ENCODE peak calls at places on chromosome 22, in ten cellular contexts. B is BE2C; K is fibroblast of lung; A is cardiac muscle cell; V is kidney; M is spleen; N is heart left ventricle; U is CD4-positive, alpha-beta memory T cell; J is psoas muscle; W is left ventricle myocardium inferior. Z is an unnamed sample.

GRCh38 chr22:41822289-41823057 is 10.4 kb upstream of the SREBF2 start:
- DNase-seq in B (no peak), K (peak; percentile 81), A (peak; percentile 63), V (no peak), M (no peak), N (no peak), U (peak; percentile 76), J (no peak), W (no peak), Z (no peak)

GRCh38 chr22:17384612-17385345 is 15.5 kb downstream of the CECR2 start:
- DNase-seq in B (no peak), K (no peak), A (no peak), V (no peak), M (no peak), N (no peak), U (no peak), J (no peak), W (no peak), Z (no peak)

GRCh38 chr22:20624161-20624616 is 116.8 kb downstream of the MED15 start:
- DNase-seq in B (no peak), K (peak; percentile 16), A (peak; percentile 6), V (no peak), M (no peak), N (no peak), U (no peak), J (peak; percentile 12), W (no peak), Z (no peak)

GRCh38 chr22:47044722-47045545 is 282.5 kb downstream of the TBC1D22A start:
- DNase-seq in B (no peak), K (no peak), A (no peak), V (peak; percentile 59), M (peak; percentile 52), N (peak; percentile 9), U (no peak), J (peak; percentile 19), W (no peak), Z (peak; percentile 28)

GRCh38 chr22:43853328-43853931 is 8.9 kb downstream of the SULT4A1 start:
- DNase-seq in B (no peak), K (no peak), A (no peak), V (peak; percentile 41), M (peak; percentile 72), N (no peak), U (no peak), J (peak; percentile 50), W (no peak), Z (no peak)

GRCh38 chr22:32661296-32661695 is 140.2 kb upstream of the TIMP3 start:
- DNase-seq in B (no peak), K (peak; percentile 96), A (peak; percentile 93), V (peak; percentile 80), M (no peak), N (peak; percentile 83), U (no peak), J (peak; percentile 79), W (peak; percentile 82), Z (no peak)

GRCh38 chr22:21044931-21045584 is 688 bp upstream of the LRRC74B start:
- DNase-seq in B (peak; percentile 89), K (peak; percentile 64), A (peak; percentile 71), V (peak; percentile 69), M (peak; percentile 79), N (peak; percentile 48), U (no peak), J (peak; percentile 86), W (no peak), Z (peak; percentile 46)

GRCh38 chr22:30240541-30241417 is 5.8 kb downstream of the LIF start:
- DNase-seq in B (no peak), K (no peak), A (no peak), V (no peak), M (no peak), N (no peak), U (no peak), J (no peak), W (no peak), Z (no peak)

GRCh38 chr22:23279781-23280180 is 99.5 kb downstream of the BCR start:
- DNase-seq in B (no peak), K (peak; percentile 40), A (no peak), V (no peak), M (no peak), N (no peak), U (no peak), J (no peak), W (no peak), Z (no peak)

GRCh38 chr22:42163515-42163914 is 32.9 kb upstream of the CYP2D6 start:
- DNase-seq in B (no peak), K (no peak), A (no peak), V (no peak), M (no peak), N (no peak), U (no peak), J (no peak), W (no peak), Z (no peak)

GRCh38 chr22:36853407-36854099 is 7.3 kb upstream of the NCF4 start:
- DNase-seq in B (peak; percentile 81), K (peak; percentile 18), A (peak; percentile 72), V (peak; percentile 88), M (peak; percentile 96), N (peak; percentile 73), U (peak; percentile 86), J (peak; percentile 84), W (peak; percentile 65), Z (peak; percentile 88)

GRCh38 chr22:43296279-43296902 is 46.8 kb downstream of the SCUBE1 start:
- DNase-seq in B (no peak), K (no peak), A (no peak), V (no peak), M (no peak), N (no peak), U (no peak), J (no peak), W (no peak), Z (no peak)

DNA sequence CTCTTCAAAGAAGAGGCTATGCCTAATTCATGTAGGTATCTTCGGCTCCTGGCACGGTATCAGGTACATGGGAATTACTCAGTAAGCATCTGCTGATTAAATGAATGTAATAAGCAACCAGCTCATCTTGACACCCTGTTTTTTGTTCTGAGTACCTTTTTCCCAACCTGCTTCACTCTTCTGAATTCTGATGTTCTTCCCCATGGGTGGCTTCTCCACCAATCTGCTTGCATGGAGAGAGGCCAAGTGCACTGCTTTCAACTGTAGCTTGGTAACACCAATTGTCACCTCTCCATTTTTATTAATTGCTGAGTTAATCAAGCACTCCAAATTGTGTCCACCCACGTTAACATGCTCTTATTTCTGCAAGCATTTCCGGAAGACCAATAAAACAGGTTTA is 40.5 kb downstream of the LARGE1 start:
- DNase-seq in B (no peak), K (no peak), A (no peak), V (no peak), M (no peak), N (no peak), U (no peak), J (no peak), W (no peak), Z (no peak)
- H3K9me3 ChIP-seq in B (no peaks in the 10 kb centered on the region), K (no peaks in the 10 kb centered on the region), A (no peaks in the 10 kb centered on the region), V (no peaks in the 10 kb centered on the region), M (no peaks in the 10 kb centered on the region), N (no peaks in the 10 kb centered on the region), U (no peaks in the 10 kb centered on the region), J (no peaks in the 10 kb centered on the region), W (no peaks in the 10 kb centered on the region), Z (no peaks in the 10 kb centered on the region)

DNA sequence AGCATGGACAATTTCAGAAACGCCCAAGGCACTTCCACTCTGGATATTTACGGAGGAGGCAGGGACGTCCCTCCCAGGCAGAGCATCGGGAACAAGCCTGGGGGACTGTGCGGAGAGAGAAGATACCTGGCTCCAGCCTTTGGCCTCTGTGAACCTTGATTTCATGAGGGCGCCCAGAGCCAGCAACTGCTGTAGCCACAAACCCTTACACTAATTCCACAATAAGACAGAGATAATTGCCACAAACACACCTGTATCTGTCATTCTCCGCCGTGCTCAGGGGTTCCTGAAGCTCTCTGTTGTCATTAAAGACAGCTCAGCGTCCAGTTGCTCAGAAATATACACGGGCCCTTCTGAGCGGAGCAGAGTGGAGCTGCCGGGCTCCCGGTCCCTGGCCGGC is 1292.1 kb downstream of the TBC1D22A start:
- DNase-seq in B (no peak), K (no peak), A (no peak), V (no peak), M (no peak), N (no peak), U (no peak), J (no peak), W (no peak), Z (no peak)
- H3K9me3 ChIP-seq in B (no peaks in the 10 kb centered on the region), K (no peaks in the 10 kb centered on the region), A (no peaks in the 10 kb centered on the region), V (no peaks in the 10 kb centered on the region), M (no peaks in the 10 kb centered on the region), N (no peaks in the 10 kb centered on the region), U (no peaks in the 10 kb centered on the region), J (no peaks in the 10 kb centered on the region), W (peaks cover 11% of the 10 kb centered on the region), Z (no peaks in the 10 kb centered on the region)

DNA sequence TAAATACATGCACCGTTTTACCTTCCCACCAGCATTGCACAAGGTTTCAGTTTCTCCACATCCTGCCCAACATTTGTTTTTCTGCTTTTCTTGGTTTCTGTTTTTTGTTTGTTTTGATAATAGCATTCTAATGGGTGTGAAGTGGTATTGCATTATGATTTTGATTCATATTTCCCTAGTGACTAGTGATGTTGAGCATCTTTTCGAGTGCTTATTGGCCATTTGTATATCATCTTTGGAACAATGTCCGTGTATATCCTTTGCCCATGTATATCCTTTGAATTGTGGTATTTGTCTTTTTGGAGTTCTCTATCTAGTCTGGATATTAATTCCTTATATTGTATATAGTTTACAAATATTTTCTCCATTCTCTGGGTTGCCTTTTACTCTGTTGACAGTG is 2914.8 kb upstream of the OR11H1 start:
- DNase-seq in B (no peak), K (no peak), A (no peak), V (no peak), M (no peak), N (no peak), U (no peak), J (no peak), W (no peak), Z (no peak)
- H3K9me3 ChIP-seq in B (no peaks in the 10 kb centered on the region), K (no peaks in the 10 kb centered on the region), A (no peaks in the 10 kb centered on the region), V (no peaks in the 10 kb centered on the region), M (peaks cover 19% of the 10 kb centered on the region), N (peaks cover 3% of the 10 kb centered on the region), U (no peaks in the 10 kb centered on the region), J (peaks cover 5% of the 10 kb centered on the region), W (peaks cover 36% of the 10 kb centered on the region), Z (peaks cover 10% of the 10 kb centered on the region)

GRCh38 chr22:45672564-45673481 is 1.2 kb downstream of the ATXN10 start:
- DNase-seq in B (peak; percentile 49), K (no peak), A (no peak), V (no peak), M (no peak), N (peak; percentile 33), U (no peak), J (no peak), W (no peak), Z (no peak)

GRCh38 chr22:45671051-45671782 is 417 bp upstream of the ATXN10 start:
- DNase-seq in B (peak; percentile 23), K (no peak), A (no peak), V (no peak), M (peak; percentile 75), N (peak; percentile 78), U (no peak), J (peak; percentile 55), W (no peak), Z (no peak)

GRCh38 chr22:45676024-45676423 is 4.4 kb downstream of the ATXN10 start:
- DNase-seq in B (no peak), K (no peak), A (no peak), V (no peak), M (no peak), N (no peak), U (no peak), J (no peak), W (no peak), Z (no peak)

GRCh38 chr22:45671783-45672563 is at the start of gene ATXN10:
- DNase-seq in B (peak; percentile 89), K (peak; percentile 77), A (peak; percentile 78), V (peak; percentile 91), M (peak; percentile 91), N (peak; percentile 67), U (peak; percentile 64), J (peak; percentile 80), W (peak; percentile 69), Z (peak; percentile 71)

GRCh38 chr22:45673482-45674175 is 2.0 kb downstream of the ATXN10 start:
- DNase-seq in B (no peak), K (no peak), A (no peak), V (no peak), M (no peak), N (no peak), U (no peak), J (no peak), W (no peak), Z (no peak)
- H3K9me3 ChIP-seq in B (no peaks in the 10 kb centered on the region), K (no peaks in the 10 kb centered on the region), A (no peaks in the 10 kb centered on the region), V (no peaks in the 10 kb centered on the region), M (no peaks in the 10 kb centered on the region), N (no peaks in the 10 kb centered on the region), U (no peaks in the 10 kb centered on the region), J (no peaks in the 10 kb centered on the region), W (no peaks in the 10 kb centered on the region), Z (no peaks in the 10 kb centered on the region)